ENCODE peak calls at places on chromosomes 16 and 17, in ten cellular contexts. O is cardiac septum; M is posterior vena cava; I is GM23338; E is trophoblast cell; T is stimulated activated naive CD8-positive, alpha-beta T cell treated with anti-CD3 and anti-CD28 coated beads, Interleukin-15, amount 100 ng/mL, for 72 hours; V is B cell; A is heart right ventricle; Z is GM12891; R is RCC 7860. G is an unnamed sample.
A peak's percentile ranks its signal among the peaks of the same experiment; 100 is the strongest.

GRCh38 chr17:17709815-17710321 is 28.6 kb downstream of the RAI1 start:
- DNase-seq in I (no peak), A (no peak), T (no peak), E (no peak), R (no peak), Z (no peak), O (no peak), M (no peak), V (no peak), G (no peak)

GRCh38 chr16:68275611-68276191 is 11.4 kb downstream of the SLC7A6 start:
- DNase-seq in A (no peak), V (no peak), M (no peak), O (no peak), R (no peak), T (peak; percentile 59), Z (no peak), I (no peak), E (no peak), G (peak; percentile 33)

GRCh38 chr16:14307623-14308356 is 236.7 kb downstream of the MRTFB start:
- DNase-seq in O (no peak), R (no peak), I (peak; percentile 21), V (no peak), E (peak; percentile 30), Z (no peak), T (no peak), M (no peak), A (no peak), G (no peak)

GRCh38 chr16:73179671-73180370 is 131.9 kb upstream of the ZFHX3 start:
- DNase-seq in A (peak; percentile 33), R (no peak), O (no peak), T (no peak), I (no peak), M (no peak), V (no peak), E (no peak), Z (no peak), G (no peak)

GRCh38 chr16:57920891-57921240 is 50.1 kb downstream of the CNGB1 start:
- DNase-seq in I (no peak), M (no peak), Z (no peak), R (no peak), V (no peak), E (no peak), A (no peak), O (no peak), T (no peak), G (no peak)

GRCh38 chr16:73196670-73197069 is 148.7 kb upstream of the ZFHX3 start:
- DNase-seq in M (no peak), A (peak; percentile 48), V (peak; percentile 47), Z (peak; percentile 36), I (peak; percentile 92), T (peak; percentile 14), O (no peak), R (peak; percentile 33), E (peak; percentile 86), G (peak; percentile 56)

GRCh38 chr17:32444301-32445074 is at the start of gene PSMD11:
- DNase-seq in A (peak; percentile 98), I (peak; percentile 99), V (peak; percentile 99), E (peak; percentile 97), M (peak; percentile 99), T (peak; percentile 99), Z (peak; percentile 97), R (peak; percentile 89), O (peak; percentile 98), G (peak; percentile 98)

GRCh38 chr16:73794936-73795335 is 501.7 kb upstream of the PSMD7 start:
- DNase-seq in V (no peak), Z (no peak), M (no peak), A (peak; percentile 35), E (no peak), I (no peak), O (no peak), T (no peak), R (no peak), G (no peak)

GRCh38 chr17:17528696-17529652 is 32.8 kb upstream of the RASD1 start:
- DNase-seq in R (no peak), Z (no peak), V (no peak), M (no peak), E (no peak), T (no peak), A (peak; percentile 2), O (no peak), I (no peak), G (no peak)

GRCh38 chr16:67843343-67843765 is 1.2 kb downstream of the THAP11 start:
- DNase-seq in Z (no peak), A (no peak), V (no peak), O (no peak), M (no peak), E (no peak), I (no peak), R (no peak), T (no peak), G (no peak)

GRCh38 chr16:79593074-79593531 is 7.4 kb downstream of the MAF start:
- DNase-seq in M (no peak), T (no peak), V (no peak), O (no peak), A (no peak), E (no peak), Z (no peak), R (no peak), I (no peak), G (no peak)

GRCh38 chr16:13403326-13403725 is 501.9 kb downstream of the SHISA9 start:
- DNase-seq in T (no peak), Z (no peak), R (no peak), M (no peak), I (no peak), O (no peak), E (no peak), A (no peak), V (no peak), G (no peak)

G was measured in NAMALWA.